ENCODE peak calls at places on chromosome 12, in five cellular contexts. O, B, K, T and W are unnamed samples.

GRCh38 chr12:70929029-70929428 is 8.5 kb upstream of the PTPRR start:
- DNase-seq in O (no peak), B (no peak), K (no peak), T (no peak), W (no peak)

GRCh38 chr12:106585237-106585834 is 2.5 kb downstream of the RFX4 start:
- DNase-seq in O (no peak), B (no peak), K (no peak), T (no peak), W (no peak)

GRCh38 chr12:129531004-129531403 is 372.8 kb downstream of the TMEM132D start:
- DNase-seq in O (no peak), B (no peak), K (no peak), T (peak), W (no peak)

GRCh38 chr12:120457133-120457532 is 10.9 kb downstream of the GATC start:
- DNase-seq in O (peak), B (peak), K (peak), T (no peak), W (no peak)

GRCh38 chr12:6839482-6840201 is 1.1 kb upstream of the GNB3 start:
- DNase-seq in O (no peak), B (no peak), K (no peak), T (no peak), W (no peak)

GRCh38 chr12:70646850-70647249 is 9.6 kb upstream of the PTPRB start:
- DNase-seq in O (no peak), B (no peak), K (no peak), T (no peak), W (peak)

GRCh38 chr12:44720265-44720664 is 155.8 kb downstream of the NELL2 start:
- DNase-seq in O (no peak), B (no peak), K (no peak), T (no peak), W (no peak)

GRCh38 chr12:54173066-54173726 is 15.6 kb downstream of the SMUG1 start:
- DNase-seq in O (no peak), B (peak), K (no peak), T (no peak), W (no peak)

GRCh38 chr12:5171701-5172100 is 128.0 kb downstream of the KCNA5 start:
- DNase-seq in O (peak), B (peak), K (peak), T (peak), W (peak)

GRCh38 chr12:100427078-100427477 is 46.6 kb upstream of the NR1H4 start:
- DNase-seq in O (peak), B (no peak), K (no peak), T (no peak), W (peak)

GRCh38 chr12:57842342-57843294 is 3.9 kb downstream of the CTDSP2 start:
- DNase-seq in O (no peak), B (no peak), K (no peak), T (no peak), W (peak)
- TF ChIP-seq RFX5 in O (no peak), B (no peak), K (no peak), T (no peak), W (no peak)

DNA sequence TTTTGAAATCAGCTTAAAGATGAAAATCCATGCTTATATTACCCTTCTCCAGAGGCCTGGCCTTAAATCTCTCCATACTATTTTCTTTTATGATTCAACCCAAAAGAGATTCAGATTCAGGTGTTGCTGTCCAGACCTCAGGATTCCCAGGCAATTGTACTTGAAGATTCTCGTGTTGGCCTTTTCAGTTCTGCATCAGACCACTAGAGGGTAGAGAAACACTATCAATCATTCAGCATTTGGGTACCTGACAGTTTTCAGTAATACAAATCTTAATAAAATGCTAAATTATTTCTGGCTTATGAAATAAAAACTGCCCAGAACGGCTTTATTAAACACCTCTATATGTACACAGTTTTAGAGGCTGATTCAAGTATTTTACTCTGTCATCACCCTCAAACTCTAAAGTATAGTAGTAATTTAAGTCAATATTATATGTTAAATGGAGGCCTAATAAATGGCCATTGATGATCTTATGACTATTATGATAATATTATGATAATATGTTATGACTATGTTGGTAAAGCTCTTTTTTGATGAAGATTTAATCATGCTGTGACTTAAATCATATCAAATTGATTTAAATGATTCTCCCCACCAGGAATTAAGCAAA is 301.1 kb downstream of the DUSP6 start:
- DNase-seq in O (peak), B (peak), K (peak), T (no peak), W (peak)
- TF ChIP-seq RFX5 in O (no peak), B (peak), K (no peak), T (no peak), W (no peak)

GRCh38 chr12:1910468-1910867 is 8.0 kb downstream of the CACNA2D4 start:
- DNase-seq in O (no peak), B (no peak), K (no peak), T (no peak), W (no peak)

GRCh38 chr12:1906579-1906978 is 11.9 kb downstream of the CACNA2D4 start:
- DNase-seq in O (no peak), B (no peak), K (no peak), T (no peak), W (no peak)

GRCh38 chr12:1908758-1909157 is 9.7 kb downstream of the CACNA2D4 start:
- DNase-seq in O (no peak), B (no peak), K (no peak), T (no peak), W (no peak)

GRCh38 chr12:1904875-1905274 is 13.6 kb downstream of the CACNA2D4 start:
- DNase-seq in O (no peak), B (no peak), K (no peak), T (no peak), W (no peak)

DNA sequence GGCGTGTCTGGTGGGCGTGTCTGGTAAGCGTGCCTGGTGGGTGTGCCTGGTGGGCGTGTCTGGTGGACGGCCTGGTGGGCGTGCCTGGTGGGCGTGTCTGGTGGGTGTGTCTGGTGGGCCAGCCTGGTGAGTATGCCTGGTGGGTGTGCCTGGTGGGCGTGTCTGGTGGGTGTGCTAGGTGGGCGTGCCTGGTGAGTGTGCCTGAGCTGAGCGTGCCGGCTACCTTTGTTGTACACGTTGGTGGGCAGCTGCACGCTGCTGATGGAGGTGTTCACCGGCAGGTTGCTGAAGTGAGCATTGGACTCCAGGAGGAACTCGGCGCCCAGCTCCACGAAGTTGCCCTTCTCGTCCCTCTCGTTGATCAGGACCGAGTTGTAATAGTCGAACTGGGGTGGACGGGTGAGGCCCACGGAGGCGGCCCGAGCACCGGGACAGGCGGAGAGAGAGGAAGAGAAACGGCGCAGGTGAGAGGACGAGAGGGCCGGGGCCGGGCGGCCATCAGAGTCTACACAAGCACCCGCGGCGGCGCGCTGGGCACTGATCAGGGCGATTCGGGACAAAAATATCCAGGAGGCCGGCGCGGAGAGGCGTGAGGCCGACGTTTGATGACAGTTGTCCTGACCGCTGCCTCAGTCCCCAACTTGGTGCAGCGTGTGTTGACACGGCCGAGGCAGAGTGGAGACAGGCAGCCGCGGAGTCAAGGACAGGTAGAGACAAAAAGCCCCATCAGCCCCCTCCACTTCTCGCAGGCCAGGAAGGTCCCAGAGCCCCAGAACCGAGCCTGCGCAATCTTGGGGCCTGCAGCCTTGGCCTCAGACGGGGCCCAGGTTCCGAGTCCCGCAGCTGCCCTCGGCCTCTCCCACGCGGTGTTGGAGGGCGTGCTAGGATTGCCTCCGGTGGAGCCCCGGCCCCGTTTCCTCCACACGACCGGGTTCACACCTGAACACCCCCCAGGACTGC is 10.5 kb downstream of the CACNA2D4 start:
- DNase-seq in O (peak), B (no peak), K (peak), T (no peak), W (no peak)
- TF ChIP-seq RFX5 in O (no peak), B (no peak), K (no peak), T (no peak), W (no peak)

GRCh38 chr12:67661311-67662011 is 12.9 kb downstream of the DYRK2 start:
- DNase-seq in O (no peak), B (peak), K (no peak), T (no peak), W (peak)
- TF ChIP-seq RFX5 in O (no peak), B (no peak), K (no peak), T (no peak), W (no peak)

GRCh38 chr12:122834229-122834920 is 882 bp upstream of the HIP1R start:
- DNase-seq in O (peak), B (peak), K (peak), T (peak), W (peak)
- TF ChIP-seq RFX5 in O (no peak), B (no peak), K (no peak), T (no peak), W (no peak)

GRCh38 chr12:2347137-2347843 is 294.5 kb downstream of the CACNA1C start:
- DNase-seq in O (no peak), B (no peak), K (no peak), T (no peak), W (no peak)
- TF ChIP-seq RFX5 in O (no peak), B (no peak), K (no peak), T (no peak), W (no peak)

DNA sequence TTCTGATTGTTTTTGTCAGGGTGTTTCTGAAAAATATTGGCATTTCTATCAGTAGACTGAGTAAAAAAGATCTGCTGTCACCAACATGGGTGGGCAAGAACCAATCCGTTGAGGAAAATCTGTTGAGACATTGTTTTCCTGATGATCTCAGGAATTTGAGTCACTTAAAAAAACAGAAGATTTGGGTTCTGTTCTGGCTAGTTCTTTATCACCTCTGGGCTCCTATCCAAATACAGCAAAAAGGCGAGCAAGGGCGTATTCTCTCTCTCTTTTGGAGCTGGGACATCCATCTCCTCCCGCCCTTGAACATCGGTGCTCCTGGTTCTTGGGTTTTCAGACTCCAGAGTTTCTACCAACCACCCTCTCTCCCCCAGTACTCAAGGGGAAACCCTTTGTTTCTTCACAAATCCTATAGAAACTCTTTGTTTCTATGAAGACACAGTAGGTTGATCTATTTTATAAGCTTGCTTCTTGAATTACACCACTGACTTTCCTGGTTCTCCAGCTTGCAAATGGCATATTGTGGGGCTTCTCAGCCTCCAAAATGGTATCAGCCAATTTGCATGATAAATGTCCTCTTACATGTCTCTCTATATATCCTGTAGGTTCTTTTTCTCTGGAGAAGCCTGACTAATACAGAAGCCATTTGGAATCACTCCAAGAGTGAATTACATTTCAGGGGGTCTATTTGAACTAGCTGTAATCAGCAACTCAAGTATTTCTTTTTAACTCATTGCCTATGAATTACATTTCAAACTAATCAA is 263.9 kb upstream of the TMTC1 start:
- DNase-seq in O (no peak), B (no peak), K (no peak), T (no peak), W (peak)
- TF ChIP-seq RFX5 in O (no peak), B (no peak), K (no peak), T (no peak), W (no peak)

GRCh38 chr12:115377781-115378180 is 693.8 kb upstream of the TBX3 start:
- DNase-seq in O (no peak), B (no peak), K (no peak), T (no peak), W (no peak)

GRCh38 chr12:115378296-115378695 is 694.3 kb upstream of the TBX3 start:
- DNase-seq in O (no peak), B (peak), K (no peak), T (no peak), W (no peak)

GRCh38 chr12:115374480-115375187 is 690.7 kb upstream of the TBX3 start:
- DNase-seq in O (no peak), B (no peak), K (no peak), T (no peak), W (no peak)

GRCh38 chr12:115377230-115377629 is 693.3 kb upstream of the TBX3 start:
- DNase-seq in O (no peak), B (no peak), K (no peak), T (no peak), W (no peak)

GRCh38 chr12:115375188-115375991 is 691.4 kb upstream of the TBX3 start:
- DNase-seq in O (peak), B (no peak), K (no peak), T (no peak), W (peak)
- TF ChIP-seq RFX5 in O (no peak), B (no peak), K (no peak), T (no peak), W (no peak)

GRCh38 chr12:51593539-51593938 is 2.5 kb downstream of the SCN8A start:
- DNase-seq in O (no peak), B (no peak), K (peak), T (no peak), W (peak)
- TF ChIP-seq RFX5 in O (no peak), B (no peak), K (no peak), T (no peak), W (no peak)

GRCh38 chr12:124368421-124369032 is 73.6 kb downstream of the RFLNA start:
- DNase-seq in O (no peak), B (no peak), K (no peak), T (no peak), W (no peak)
- TF ChIP-seq RFX5 in O (no peak), B (no peak), K (no peak), T (no peak), W (no peak)